ENCODE peak calls at places on chromosome 10, in seven cellular contexts. Z is HCT116, X is A549, H is SK-N-SH, N is K562, K is Panc1, D is HL-60. W is an unnamed sample.

GRCh38 chr10:86960003-86960862 is 1.8 kb downstream of the SNCG start:
- DNase-seq in Z (peak), X (peak), H (peak), N (peak), K (no peak), D (peak), W (peak)

GRCh38 chr10:103616705-103617361 is 123.3 kb downstream of the NEURL1 start:
- DNase-seq in Z (no peak), X (no peak), H (no peak), N (no peak), K (no peak), D (no peak), W (no peak)

GRCh38 chr10:86904600-86904999 is 52.8 kb downstream of the MMRN2 start:
- DNase-seq in Z (no peak), X (no peak), H (no peak), N (no peak), K (no peak), D (no peak), W (no peak)

GRCh38 chr10:48796846-48797245 is 112.2 kb downstream of the WDFY4 start:
- DNase-seq in Z (no peak), X (no peak), H (no peak), N (no peak), K (no peak), D (no peak), W (no peak)

GRCh38 chr10:124105594-124105993 is 12.2 kb upstream of the CHST15 start:
- DNase-seq in Z (no peak), X (no peak), H (no peak), N (no peak), K (no peak), D (no peak), W (no peak)

GRCh38 chr10:114334301-114334700 is 70.0 kb downstream of the AFAP1L2 start:
- DNase-seq in Z (no peak), X (no peak), H (no peak), N (no peak), K (no peak), D (no peak), W (peak)

GRCh38 chr10:104351067-104351681 is 2.5 kb upstream of the CFAP58 start:
- DNase-seq in Z (no peak), X (no peak), H (no peak), N (no peak), K (no peak), D (peak), W (no peak)

GRCh38 chr10:86341361-86341811 is 25.2 kb downstream of the GRID1 start:
- DNase-seq in Z (no peak), X (no peak), H (peak), N (no peak), K (no peak), D (no peak), W (peak)

GRCh38 chr10:14873090-14873760 is 5.4 kb upstream of the SUV39H2 start:
- DNase-seq in Z (no peak), X (no peak), H (no peak), N (no peak), K (no peak), D (no peak), W (no peak)

GRCh38 chr10:117565068-117565467 is 22.5 kb downstream of the EMX2 start:
- DNase-seq in Z (no peak), X (no peak), H (no peak), N (no peak), K (no peak), D (no peak), W (no peak)

GRCh38 chr10:35150335-35150734 is 23.7 kb downstream of the CREM start:
- DNase-seq in Z (no peak), X (no peak), H (no peak), N (no peak), K (no peak), D (no peak), W (no peak)

GRCh38 chr10:31884386-31884785 is 44.2 kb downstream of the ARHGAP12 start:
- DNase-seq in Z (no peak), X (no peak), H (no peak), N (no peak), K (no peak), D (no peak), W (no peak)

GRCh38 chr10:115660391-115660790 is 567.2 kb downstream of the ATRNL1 start:
- DNase-seq in Z (no peak), X (no peak), H (no peak), N (no peak), K (no peak), D (no peak), W (no peak)

GRCh38 chr10:70913546-70914240 is 25.3 kb upstream of the PCBD1 start:
- DNase-seq in Z (no peak), X (no peak), H (peak), N (no peak), K (no peak), D (no peak), W (no peak)

GRCh38 chr10:79046991-79047874 is 21.5 kb upstream of the ZMIZ1 start:
- DNase-seq in Z (no peak), X (no peak), H (no peak), N (no peak), K (no peak), D (no peak), W (no peak)

GRCh38 chr10:124414077-124414476 is 4.6 kb downstream of the OAT start:
- DNase-seq in Z (no peak), X (no peak), H (no peak), N (no peak), K (no peak), D (no peak), W (no peak)

GRCh38 chr10:653991-654646 is 35.3 kb downstream of the DIP2C start:
- DNase-seq in Z (no peak), X (no peak), H (no peak), N (no peak), K (no peak), D (no peak), W (no peak)

GRCh38 chr10:127275793-127276415 is 79.5 kb upstream of the INSYN2A start:
- DNase-seq in Z (no peak), X (no peak), H (no peak), N (no peak), K (no peak), D (no peak), W (no peak)

GRCh38 chr10:122149138-122149606 is 121.9 kb upstream of the BTBD16 start:
- DNase-seq in Z (no peak), X (no peak), H (no peak), N (no peak), K (no peak), D (no peak), W (no peak)

GRCh38 chr10:27607591-27607990 is 103.5 kb downstream of the RAB18 start:
- DNase-seq in Z (no peak), X (no peak), H (no peak), N (no peak), K (no peak), D (no peak), W (no peak)

GRCh38 chr10:121553861-121554264 is 44.4 kb downstream of the FGFR2 start:
- DNase-seq in Z (peak), X (no peak), H (no peak), N (no peak), K (no peak), D (no peak), W (no peak)

GRCh38 chr10:118626953-118627352 is 31.5 kb upstream of the PRLHR start:
- DNase-seq in Z (no peak), X (no peak), H (no peak), N (peak), K (no peak), D (no peak), W (peak)
- TF ChIP-seq CTCF in Z (peak), X (no peak), H (peak), N (peak), K (peak), D (no peak), W (peak)

DNA sequence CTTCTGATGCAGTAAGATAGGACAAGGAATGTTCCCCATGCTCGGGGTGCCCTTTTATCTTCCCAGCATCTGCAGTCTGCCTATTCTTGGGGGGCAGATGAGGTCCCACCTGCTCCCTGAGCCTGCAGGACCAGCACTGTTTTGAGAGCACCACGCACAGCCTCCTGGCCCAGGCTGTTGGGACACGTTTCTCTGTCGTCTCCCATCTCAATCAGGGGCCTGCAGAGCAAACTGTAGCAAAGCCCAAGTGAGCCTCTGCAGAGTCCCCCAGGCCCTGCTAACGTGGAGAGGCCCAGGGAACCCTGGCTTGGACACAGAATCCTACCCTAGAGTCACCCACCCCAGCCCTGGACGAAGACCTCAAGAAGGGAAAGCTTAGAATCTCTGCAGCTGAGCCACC is 15.7 kb downstream of the ASB13 start:
- DNase-seq in Z (no peak), X (no peak), H (no peak), N (no peak), K (no peak), D (no peak), W (no peak)
- H3K27ac ChIP-seq in Z (no peak), X (no peak), H (no peak), N (no peak), K (no peak), D (no peak), W (no peak)

DNA sequence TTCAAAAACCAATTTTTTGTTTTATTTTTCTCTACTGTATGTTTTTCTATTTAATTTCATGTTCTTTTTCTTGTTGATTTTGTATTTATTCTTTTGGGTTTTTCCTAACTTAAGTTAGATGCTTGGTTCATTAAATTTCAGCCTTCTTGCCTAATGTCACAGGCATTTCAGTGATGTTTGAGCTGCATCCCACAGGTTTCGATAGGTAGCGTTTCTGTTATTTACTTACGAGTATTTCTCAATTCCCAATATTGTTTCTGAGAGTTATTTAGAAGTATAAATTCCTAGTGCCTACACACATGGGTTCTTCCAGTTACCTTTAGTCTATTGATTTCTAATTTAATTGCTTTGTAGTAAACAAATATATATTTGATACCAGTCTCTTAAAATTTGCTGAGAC is 18.2 kb downstream of the PROSER2 start:
- DNase-seq in Z (no peak), X (no peak), H (no peak), N (no peak), K (no peak), D (no peak), W (no peak)
- TF ChIP-seq REST in Z (no peak), X (no peak), H (no peak), N (no peak), K (no peak), D (no peak), W (no peak)

GRCh38 chr10:100743626-100744135 is 1.7 kb upstream of the PAX2 start:
- DNase-seq in Z (peak), X (peak), H (peak), N (peak), K (no peak), D (peak), W (peak)
- TF ChIP-seq CTCF in Z (peak), X (peak), H (peak), N (peak), K (peak), D (peak), W (peak)

DNA sequence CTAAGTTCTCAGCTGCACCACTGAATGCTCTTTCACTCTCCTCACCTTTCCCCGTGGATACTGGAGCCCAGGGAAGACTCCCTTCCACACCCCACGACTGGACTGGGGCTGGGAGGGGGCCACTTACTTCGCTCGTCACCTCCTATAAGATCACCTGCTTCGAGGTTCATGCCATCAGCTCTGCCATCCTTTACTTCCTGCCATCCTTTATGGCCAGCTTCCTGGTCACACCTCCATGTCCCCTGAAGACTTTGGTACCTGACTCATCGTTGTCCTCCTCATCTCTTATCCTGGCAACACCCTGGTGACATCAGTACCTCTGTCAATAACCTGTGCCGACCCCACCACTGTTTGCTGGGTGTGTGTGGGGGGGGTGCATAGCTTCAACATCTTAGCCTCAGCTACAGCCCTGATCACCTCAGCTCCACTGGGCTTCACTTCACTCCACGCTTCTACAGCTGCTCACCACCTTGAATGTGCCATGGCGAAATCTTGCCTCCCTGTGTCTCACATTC is 8.7 kb upstream of the VDAC2 start:
- DNase-seq in Z (no peak), X (peak), H (no peak), N (no peak), K (no peak), D (no peak), W (no peak)
- H3K27ac ChIP-seq in Z (no peak), X (peak), H (no peak), N (no peak), K (no peak), D (no peak), W (no peak)

GRCh38 chr10:112366992-112367391 is 6.9 kb upstream of the ACSL5 start:
- DNase-seq in Z (no peak), X (no peak), H (no peak), N (no peak), K (no peak), D (no peak), W (no peak)
- TF ChIP-seq REST in Z (no peak), X (no peak), H (no peak), N (no peak), K (no peak), D (no peak), W (no peak)

GRCh38 chr10:77458986-77459590 is 178.5 kb downstream of the KCNMA1 start:
- DNase-seq in Z (no peak), X (no peak), H (no peak), N (no peak), K (no peak), D (no peak), W (no peak)

GRCh38 chr10:77455538-77455937 is 182.1 kb downstream of the KCNMA1 start:
- DNase-seq in Z (no peak), X (no peak), H (no peak), N (no peak), K (no peak), D (no peak), W (no peak)

GRCh38 chr10:77452952-77453564 is 184.6 kb downstream of the KCNMA1 start:
- DNase-seq in Z (no peak), X (no peak), H (no peak), N (no peak), K (no peak), D (no peak), W (peak)

GRCh38 chr10:77457266-77457665 is 180.3 kb downstream of the KCNMA1 start:
- DNase-seq in Z (no peak), X (no peak), H (no peak), N (no peak), K (no peak), D (no peak), W (peak)

DNA sequence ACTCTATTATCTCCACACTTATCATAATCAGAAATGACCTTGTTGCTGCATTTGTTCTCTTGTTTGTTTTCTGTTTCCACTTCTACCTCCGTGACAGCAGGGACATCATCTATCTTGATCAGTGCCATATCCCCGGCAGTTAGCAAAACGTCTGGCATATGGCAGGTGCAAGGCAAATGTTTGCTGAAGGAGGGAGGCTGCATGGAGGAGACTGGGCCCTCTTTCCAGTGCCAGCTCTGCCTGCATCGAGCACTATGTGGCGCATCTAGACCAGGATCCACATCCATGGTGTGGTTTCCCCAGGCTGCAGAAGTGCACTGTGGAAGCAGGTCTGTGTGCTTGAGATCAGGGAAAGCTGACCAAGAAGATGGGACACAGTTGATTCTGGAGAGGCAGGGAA is 181.2 kb downstream of the KCNMA1 start:
- DNase-seq in Z (no peak), X (no peak), H (peak), N (no peak), K (no peak), D (no peak), W (no peak)
- TF ChIP-seq CTCF in Z (no peak), X (no peak), H (no peak), N (peak), K (no peak), D (no peak), W (peak)

GRCh38 chr10:132406750-132407149 is 9.8 kb downstream of the PWWP2B start:
- DNase-seq in Z (no peak), X (no peak), H (no peak), N (no peak), K (no peak), D (no peak), W (no peak)
- H3K27ac ChIP-seq in Z (peak), X (no peak), H (no peak), N (no peak), K (peak), D (no peak), W (peak)

W was measured in GM23338.